ENCODE peak calls at places on chromosome 11, in four cellular contexts. U, A, Z and N are unnamed samples.

GRCh38 chr11:108498046-108498815 is at the start of gene POGLUT3:
- DNase-seq in U (peak), A (peak), Z (peak), N (peak)

GRCh38 chr11:8063319-8063718 is 17.7 kb upstream of the TUB start:
- DNase-seq in U (no peak), A (no peak), Z (no peak), N (no peak)

GRCh38 chr11:31827458-31828206 is 16.5 kb upstream of the PAX6 start:
- DNase-seq in U (no peak), A (no peak), Z (no peak), N (no peak)

GRCh38 chr11:130023204-130023603 is 20.6 kb upstream of the PRDM10 start:
- DNase-seq in U (no peak), A (peak), Z (no peak), N (no peak)

GRCh38 chr11:130156108-130157022 is 3.2 kb upstream of the ST14 start:
- DNase-seq in U (peak), A (no peak), Z (peak), N (no peak)

GRCh38 chr11:125724125-125724524 is 22.0 kb upstream of the PATE1 start:
- DNase-seq in U (no peak), A (peak), Z (peak), N (no peak)

GRCh38 chr11:12421386-12421785 is 44.0 kb downstream of the PARVA start:
- DNase-seq in U (no peak), A (no peak), Z (no peak), N (no peak)

GRCh38 chr11:116467809-116468208 is 305.0 kb downstream of the BUD13 start:
- DNase-seq in U (no peak), A (no peak), Z (no peak), N (no peak)

GRCh38 chr11:6667733-6668374 is 12.2 kb upstream of the DCHS1 start:
- DNase-seq in U (no peak), A (peak), Z (peak), N (no peak)

GRCh38 chr11:27718346-27718852 is 18.1 kb upstream of the BDNF start:
- DNase-seq in U (peak), A (no peak), Z (no peak), N (peak)

GRCh38 chr11:26201411-26201810 is 130.5 kb upstream of the ANO3 start:
- DNase-seq in U (no peak), A (no peak), Z (no peak), N (no peak)

GRCh38 chr11:133986545-133986944 is 29.8 kb upstream of the IGSF9B start:
- DNase-seq in U (no peak), A (no peak), Z (no peak), N (no peak)

GRCh38 chr11:78840623-78841022 is 266.0 kb upstream of the NARS2 start:
- DNase-seq in U (no peak), A (no peak), Z (no peak), N (no peak)

GRCh38 chr11:32052218-32052617 is 38.7 kb upstream of the RCN1 start:
- DNase-seq in U (peak), A (peak), Z (peak), N (no peak)

GRCh38 chr11:73980001-73980960 is 2.4 kb downstream of the UCP2 start:
- DNase-seq in U (no peak), A (peak), Z (peak), N (no peak)

GRCh38 chr11:61503135-61503770 is 5.3 kb upstream of the LRRC10B start:
- DNase-seq in U (no peak), A (no peak), Z (no peak), N (no peak)

GRCh38 chr11:65089621-65090020 is 5.6 kb downstream of the ZFPL1 start:
- DNase-seq in U (no peak), A (no peak), Z (no peak), N (no peak)

DNA sequence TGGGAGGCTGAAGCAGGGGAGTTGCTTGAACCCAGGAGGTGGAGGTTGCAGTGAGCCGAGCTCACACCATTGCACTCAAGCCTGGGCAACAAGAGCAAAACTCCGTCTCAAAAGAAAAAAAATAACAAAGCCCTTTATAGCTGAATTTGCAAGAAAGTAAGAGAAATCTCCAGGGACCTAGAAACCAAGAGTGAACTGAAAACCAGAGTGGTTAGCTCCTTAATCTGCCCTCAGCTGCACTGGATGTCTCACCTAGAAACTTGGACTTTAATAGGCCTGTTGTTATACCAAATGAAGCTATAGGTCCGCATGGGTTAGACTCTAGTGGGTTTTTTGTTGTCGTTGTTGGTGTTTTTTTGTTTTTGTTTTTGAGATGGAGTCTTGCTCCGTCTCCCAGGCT is 4.1 kb downstream of the NEU3 start:
- DNase-seq in U (no peak), A (no peak), Z (no peak), N (no peak)
- TF ChIP-seq PHF8 in U (no peak), A (no peak), Z (no peak), N (no peak)

DNA sequence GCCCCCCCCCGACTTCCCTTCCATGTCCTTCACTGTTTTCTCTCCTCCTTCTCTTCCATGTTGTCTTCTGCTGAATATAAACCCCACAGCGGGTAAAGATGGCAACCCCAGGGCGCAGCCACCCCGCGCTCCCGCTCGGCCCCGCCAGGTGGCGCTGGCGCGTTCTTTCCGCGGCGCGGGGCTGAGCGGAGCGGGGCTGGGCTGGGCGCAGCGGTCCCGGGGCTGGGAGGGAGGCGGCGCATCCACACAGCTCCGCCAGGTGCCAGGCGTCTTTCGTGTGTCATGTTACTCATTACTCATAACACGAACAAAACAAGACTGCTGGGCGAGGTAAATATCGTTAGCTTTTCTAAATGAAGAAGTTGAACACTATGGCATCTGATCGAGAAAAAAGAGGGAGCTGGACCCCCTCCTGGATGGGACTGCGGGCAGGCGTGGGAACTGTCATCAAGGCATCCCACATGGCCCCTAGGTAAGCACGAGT is 321.2 kb downstream of the NTM start:
- DNase-seq in U (no peak), A (no peak), Z (peak), N (no peak)
- TF ChIP-seq PHF8 in U (no peak), A (no peak), Z (no peak), N (no peak)

GRCh38 chr11:58786693-58787092 is 55.0 kb upstream of the GLYAT start:
- DNase-seq in U (no peak), A (no peak), Z (no peak), N (no peak)

GRCh38 chr11:58784995-58785394 is 53.3 kb upstream of the GLYAT start:
- DNase-seq in U (no peak), A (no peak), Z (peak), N (no peak)

GRCh38 chr11:58787903-58788302 is 56.2 kb upstream of the GLYAT start:
- DNase-seq in U (no peak), A (no peak), Z (peak), N (no peak)

GRCh38 chr11:58788355-58789023 is 56.0 kb downstream of the GLYATL2 start:
- DNase-seq in U (peak), A (peak), Z (peak), N (no peak)
- TF ChIP-seq PHF8 in U (no peak), A (no peak), Z (no peak), N (no peak)

GRCh38 chr11:58028687-58029411 is 1.9 kb upstream of the OR6Q1 start:
- DNase-seq in U (no peak), A (no peak), Z (no peak), N (no peak)
- TF ChIP-seq PHF8 in U (no peak), A (no peak), Z (no peak), N (no peak)

GRCh38 chr11:69012092-69013008 is 696 bp downstream of the MRGPRF start:
- DNase-seq in U (no peak), A (no peak), Z (no peak), N (peak)
- TF ChIP-seq PHF8 in U (no peak), A (no peak), Z (no peak), N (no peak)

DNA sequence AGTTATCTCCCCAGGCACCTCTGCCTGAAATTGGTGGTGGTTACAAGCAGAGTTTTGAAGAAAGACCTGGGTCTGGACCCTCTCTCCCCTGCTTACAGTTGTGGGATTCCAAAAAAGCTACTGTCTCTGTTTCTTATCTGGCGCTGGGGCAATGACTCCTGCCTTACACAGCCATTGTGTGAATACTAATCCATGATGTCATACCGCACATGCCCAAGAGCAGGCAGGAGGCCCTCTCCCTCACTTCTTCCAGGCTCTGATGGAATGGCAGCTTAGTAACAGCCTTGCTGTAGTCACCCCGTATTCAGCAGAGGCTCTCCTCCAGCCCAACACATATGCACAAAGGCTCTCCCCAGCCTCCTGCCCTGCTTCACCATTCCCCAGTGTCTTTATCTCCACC is 165.8 kb downstream of the ETS1 start:
- DNase-seq in U (no peak), A (no peak), Z (no peak), N (no peak)
- TF ChIP-seq PHF8 in U (no peak), A (no peak), Z (no peak), N (no peak)

DNA sequence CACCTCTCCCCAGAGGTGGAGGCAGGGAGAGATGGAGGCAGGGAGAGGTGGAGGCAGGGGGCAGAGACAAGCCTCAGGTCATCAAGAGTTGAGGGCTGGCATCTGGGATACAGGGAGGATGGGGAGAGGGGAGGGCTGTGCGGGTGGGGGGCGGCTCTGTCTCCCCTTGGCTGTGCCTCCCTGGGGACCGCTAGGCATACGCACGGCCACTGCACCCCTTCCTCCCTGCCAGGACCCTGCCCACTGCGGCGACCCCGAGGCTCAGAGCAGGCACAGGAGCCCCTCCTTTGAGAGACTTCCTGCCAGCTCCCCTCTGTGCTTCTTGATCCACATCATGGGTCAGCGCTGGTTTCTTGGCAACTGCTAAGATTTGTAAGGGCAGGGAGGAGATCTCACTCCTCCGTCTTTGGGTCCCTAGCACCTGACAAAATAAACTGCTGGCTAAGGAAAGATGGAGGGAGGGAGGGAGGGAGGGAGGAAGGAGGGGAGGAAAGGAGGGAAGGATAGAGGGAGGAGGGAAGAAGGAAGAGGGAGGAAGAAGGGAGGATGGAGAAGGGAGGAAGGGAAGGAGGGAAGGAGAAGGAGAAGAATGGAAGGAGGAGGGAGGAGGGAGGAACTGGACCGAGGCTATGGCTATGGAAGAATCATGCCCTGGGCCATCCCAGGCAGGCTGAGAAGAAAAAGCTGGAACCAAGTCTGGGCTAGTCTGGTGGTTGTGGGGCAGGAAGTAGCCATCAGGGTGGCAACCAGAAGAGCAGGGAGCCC is 18.5 kb downstream of the PRR33 start:
- DNase-seq in U (no peak), A (no peak), Z (no peak), N (no peak)
- TF ChIP-seq PHF8 in U (no peak), A (no peak), Z (no peak), N (no peak)

DNA sequence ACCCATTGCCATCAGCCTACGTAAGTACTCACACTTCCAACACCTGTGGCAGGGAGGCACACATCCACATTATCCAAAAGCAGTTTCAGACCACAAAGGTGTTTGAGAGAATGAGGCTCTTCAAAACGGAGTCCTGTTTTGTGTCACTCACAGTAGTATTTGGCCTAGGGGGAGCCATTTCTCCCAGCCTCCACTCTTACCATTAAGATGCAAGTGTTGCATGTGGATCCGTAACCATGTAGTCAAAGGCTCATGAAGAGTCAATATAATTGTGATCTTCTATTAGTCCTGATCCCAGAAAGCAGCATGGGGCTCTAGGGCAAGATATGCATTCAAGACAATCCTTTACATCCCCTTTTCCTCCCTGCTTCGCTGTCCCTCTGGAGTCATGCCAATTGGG is 41.5 kb downstream of the IL10RA start:
- DNase-seq in U (no peak), A (no peak), Z (no peak), N (no peak)
- TF ChIP-seq PHF8 in U (no peak), A (no peak), Z (no peak), N (no peak)